ENCODE peak calls at places on chromosomes 16 and 17, in five cellular contexts. F is cardiac fibroblast, Q is heart left ventricle, P is NCI-H460, H is hepatocyte. I is an unnamed sample.
A peak's percentile ranks its signal among the peaks of the same experiment; 100 is the strongest.

GRCh38 chr16:68335175-68335574 is 24.4 kb downstream of the PRMT7 start:
- DNase-seq in F (no peak), Q (no peak), P (no peak), H (no peak), I (no peak)

GRCh38 chr17:18968945-18969887 is 17.3 kb downstream of the SLC5A10 start:
- DNase-seq in F (peak; percentile 26), Q (no peak), P (no peak), H (peak; percentile 59), I (no peak)

GRCh38 chr17:50934672-50935200 is 68.6 kb upstream of the TOB1 start:
- DNase-seq in F (no peak), Q (no peak), P (no peak), H (no peak), I (no peak)

GRCh38 chr16:800834-801488 is 427 bp upstream of the GNG13 start:
- DNase-seq in F (no peak), Q (no peak), P (no peak), H (no peak), I (no peak)

GRCh38 chr16:27685802-27686201 is 135.9 kb downstream of the KATNIP start:
- DNase-seq in F (peak; percentile 24), Q (no peak), P (no peak), H (no peak), I (peak; percentile 66)

GRCh38 chr17:81508639-81509047 is 4.0 kb downstream of the ACTG1 start:
- DNase-seq in F (peak; percentile 76), Q (no peak), P (no peak), H (no peak), I (peak; percentile 73)

GRCh38 chr17:80688994-80689635 is 144.5 kb downstream of the RPTOR start:
- DNase-seq in F (no peak), Q (no peak), P (no peak), H (no peak), I (no peak)

GRCh38 chr16:5007256-5007655 is 26.5 kb downstream of the NAGPA start:
- DNase-seq in F (no peak), Q (no peak), P (no peak), H (no peak), I (no peak)

GRCh38 chr16:53973021-53973420 is 269.1 kb downstream of the FTO start:
- DNase-seq in F (no peak), Q (peak; percentile 41), P (no peak), H (no peak), I (no peak)

GRCh38 chr17:72118588-72119279 is 2.1 kb upstream of the SOX9 start:
- DNase-seq in F (peak; percentile 91), Q (peak; percentile 70), P (peak; percentile 74), H (peak; percentile 88), I (peak; percentile 63)

GRCh38 chr17:35801583-35802224 is 6.3 kb upstream of the MMP28 start:
- DNase-seq in F (peak; percentile 95), Q (peak; percentile 83), P (no peak), H (peak; percentile 73), I (peak; percentile 27)

GRCh38 chr16:28092721-28093382 is 29.3 kb upstream of the GSG1L start:
- DNase-seq in F (no peak), Q (no peak), P (no peak), H (no peak), I (no peak)

GRCh38 chr16:17832738-17833137 is 362.0 kb upstream of the XYLT1 start:
- DNase-seq in F (no peak), Q (no peak), P (no peak), H (no peak), I (no peak)

GRCh38 chr17:10737168-10737622 is 7.4 kb upstream of the TMEM220 start:
- DNase-seq in F (peak; percentile 73), Q (peak; percentile 45), P (peak; percentile 48), H (peak; percentile 87), I (peak; percentile 64)

GRCh38 chr17:2138768-2139167 is 83.9 kb downstream of the HIC1 start:
- DNase-seq in F (peak; percentile 61), Q (no peak), P (no peak), H (peak; percentile 35), I (peak; percentile 8)

GRCh38 chr17:47733047-47733413 is at the start of gene TBX21:
- DNase-seq in F (peak; percentile 13), Q (peak; percentile 55), P (peak; percentile 56), H (peak; percentile 70), I (no peak)

GRCh38 chr16:68800257-68800875 is 43.0 kb upstream of the TANGO6 start:
- DNase-seq in F (peak; percentile 95), Q (peak; percentile 10), P (peak; percentile 52), H (peak; percentile 87), I (peak; percentile 84)

GRCh38 chr16:17476414-17477259 is 5.9 kb upstream of the XYLT1 start:
- DNase-seq in F (peak; percentile 62), Q (peak; percentile 18), P (peak; percentile 55), H (peak; percentile 86), I (peak; percentile 34)

GRCh38 chr16:14564323-14564722 is 65.7 kb downstream of the PARN start:
- DNase-seq in F (no peak), Q (no peak), P (no peak), H (peak; percentile 64), I (no peak)

GRCh38 chr16:2535644-2536021 is 2.2 kb upstream of the PDPK1 start:
- DNase-seq in F (peak; percentile 67), Q (no peak), P (no peak), H (peak; percentile 40), I (peak; percentile 41)

GRCh38 chr17:42051645-42052044 is 1.2 kb upstream of the C17orf113 start:
- DNase-seq in F (no peak), Q (no peak), P (no peak), H (no peak), I (no peak)

GRCh38 chr16:81237282-81237681 is 1.2 kb upstream of the BCO1 start:
- DNase-seq in F (no peak), Q (peak; percentile 78), P (no peak), H (no peak), I (no peak)

GRCh38 chr17:65022751-65023421 is 33.7 kb downstream of the GNA13 start:
- DNase-seq in F (peak; percentile 28), Q (no peak), P (peak; percentile 78), H (no peak), I (peak; percentile 30)

GRCh38 chr16:50550035-50550434 is 1.8 kb downstream of the NKD1 start:
- DNase-seq in F (no peak), Q (no peak), P (no peak), H (no peak), I (no peak)

GRCh38 chr17:77308768-77309726 is 168.3 kb downstream of the SEC14L1 start:
- DNase-seq in F (peak; percentile 80), Q (no peak), P (no peak), H (peak; percentile 64), I (peak; percentile 79)

GRCh38 chr17:80884811-80885210 is 106.8 kb upstream of the CHMP6 start:
- DNase-seq in F (no peak), Q (no peak), P (no peak), H (no peak), I (no peak)

GRCh38 chr16:30698816-30699614 is at the start of gene SRCAP:
- DNase-seq in F (peak; percentile 83), Q (peak; percentile 90), P (peak; percentile 82), H (peak; percentile 91), I (peak; percentile 63)

GRCh38 chr17:74354123-74354522 is 7.5 kb downstream of the BTBD17 start:
- DNase-seq in F (no peak), Q (no peak), P (peak; percentile 57), H (peak; percentile 75), I (no peak)

GRCh38 chr16:21638573-21638975 is 13.8 kb downstream of the IGSF6 start:
- DNase-seq in F (peak; percentile 30), Q (no peak), P (peak; percentile 19), H (no peak), I (peak; percentile 12)

GRCh38 chr16:65254144-65254543 is 132.3 kb upstream of the CDH11 start:
- DNase-seq in F (no peak), Q (no peak), P (no peak), H (no peak), I (no peak)

GRCh38 chr16:78227855-78228254 is 128.4 kb downstream of the WWOX start:
- DNase-seq in F (no peak), Q (no peak), P (no peak), H (no peak), I (no peak)

GRCh38 chr17:71792966-71793365 is 327.9 kb upstream of the SOX9 start:
- DNase-seq in F (peak; percentile 55), Q (no peak), P (no peak), H (no peak), I (peak; percentile 36)

GRCh38 chr17:50325906-50326305 is 20.0 kb upstream of the XYLT2 start:
- DNase-seq in F (no peak), Q (no peak), P (no peak), H (no peak), I (no peak)

GRCh38 chr16:9090101-9090959 is 1.1 kb upstream of the HAPSTR1 start:
- DNase-seq in F (no peak), Q (peak; percentile 40), P (no peak), H (peak; percentile 57), I (no peak)

GRCh38 chr17:4182043-4182442 is 39.0 kb downstream of the CYB5D2 start:
- DNase-seq in F (no peak), Q (no peak), P (no peak), H (no peak), I (no peak)

GRCh38 chr16:1150511-1150982 is 2.4 kb upstream of the CACNA1H start:
- DNase-seq in F (no peak), Q (no peak), P (peak; percentile 36), H (no peak), I (no peak)

GRCh38 chr16:55809386-55809785 is 23.5 kb downstream of the CES1 start:
- DNase-seq in F (no peak), Q (no peak), P (no peak), H (no peak), I (no peak)

GRCh38 chr16:89051521-89052166 is 42.0 kb upstream of the ACSF3 start:
- DNase-seq in F (no peak), Q (no peak), P (no peak), H (no peak), I (no peak)

GRCh38 chr17:61409301-61410099 is 9.9 kb downstream of the TBX2 start:
- DNase-seq in F (peak; percentile 79), Q (peak; percentile 67), P (peak; percentile 66), H (peak; percentile 91), I (peak; percentile 75)